ENCODE peak calls at places on chromosomes 13 and 19, in eight cellular contexts. I, O, B, A, Z, F, H and Y are unnamed samples. For H3K9me3, the result is how much of the 10 kb centered on the place peaks cover.

GRCh38 chr13:35817642-35818576 is 313.3 kb downstream of the DCLK1 start:
- DNase-seq in I (no peak), O (no peak), B (no peak), A (no peak), Z (no peak), F (no peak), H (no peak), Y (no peak)

GRCh38 chr19:17873661-17874422 is 2.1 kb downstream of the SLC5A5 start:
- DNase-seq in I (peak), O (no peak), B (no peak), A (no peak), Z (no peak), F (peak), H (no peak), Y (peak)

GRCh38 chr13:99642841-99643240 is 141.6 kb downstream of the TM9SF2 start:
- DNase-seq in I (no peak), O (no peak), B (no peak), A (no peak), Z (no peak), F (no peak), H (no peak), Y (no peak)

GRCh38 chr13:74575729-74576125 is 441.5 kb upstream of the KLF12 start:
- DNase-seq in I (peak), O (peak), B (peak), A (peak), Z (peak), F (peak), H (peak), Y (peak)

GRCh38 chr13:28425796-28426195 is 69.1 kb downstream of the FLT1 start:
- DNase-seq in I (no peak), O (peak), B (no peak), A (no peak), Z (no peak), F (no peak), H (no peak), Y (no peak)

GRCh38 chr13:113882716-113883115 is 18.8 kb upstream of the GAS6 start:
- DNase-seq in I (no peak), O (no peak), B (no peak), A (no peak), Z (peak), F (peak), H (no peak), Y (no peak)

GRCh38 chr19:54114340-54114826 is 1.1 kb downstream of the TFPT start:
- DNase-seq in I (peak), O (peak), B (no peak), A (no peak), Z (no peak), F (peak), H (peak), Y (peak)

GRCh38 chr13:50033696-50034095 is 18.5 kb downstream of the KCNRG start:
- DNase-seq in I (no peak), O (peak), B (no peak), A (no peak), Z (no peak), F (no peak), H (no peak), Y (no peak)

GRCh38 chr19:51980116-51980736 is 6.4 kb downstream of the ZNF350 start:
- DNase-seq in I (no peak), O (no peak), B (no peak), A (no peak), Z (no peak), F (no peak), H (no peak), Y (no peak)

GRCh38 chr13:105778196-105778595 is 757.3 kb downstream of the EFNB2 start:
- DNase-seq in I (no peak), O (peak), B (no peak), A (no peak), Z (no peak), F (no peak), H (no peak), Y (no peak)

GRCh38 chr13:106415971-106416370 is 119.5 kb downstream of the EFNB2 start:
- DNase-seq in I (no peak), O (no peak), B (no peak), A (no peak), Z (no peak), F (no peak), H (no peak), Y (no peak)

GRCh38 chr13:74839656-74840055 is 642.3 kb downstream of the TBC1D4 start:
- DNase-seq in I (no peak), O (peak), B (no peak), A (no peak), Z (no peak), F (no peak), H (no peak), Y (no peak)

GRCh38 chr19:6220385-6221191 is 59.2 kb downstream of the MLLT1 start:
- DNase-seq in I (no peak), O (peak), B (peak), A (peak), Z (peak), F (no peak), H (no peak), Y (no peak)

GRCh38 chr13:48615017-48615416 is 38.7 kb upstream of the CYSLTR2 start:
- DNase-seq in I (no peak), O (no peak), B (no peak), A (no peak), Z (no peak), F (no peak), H (no peak), Y (no peak)

GRCh38 chr19:50909240-50910070 is 1.7 kb downstream of the KLK4 start:
- DNase-seq in I (peak), O (no peak), B (peak), A (no peak), Z (no peak), F (peak), H (no peak), Y (no peak)

GRCh38 chr19:50910722-50911121 is 473 bp downstream of the KLK4 start:
- DNase-seq in I (no peak), O (no peak), B (no peak), A (no peak), Z (no peak), F (no peak), H (no peak), Y (no peak)

GRCh38 chr19:50912102-50912599 is 956 bp upstream of the KLK4 start:
- DNase-seq in I (no peak), O (no peak), B (no peak), A (no peak), Z (no peak), F (no peak), H (no peak), Y (no peak)

GRCh38 chr19:50912727-50913716 is 1.8 kb upstream of the KLK4 start:
- DNase-seq in I (no peak), O (no peak), B (no peak), A (no peak), Z (no peak), F (no peak), H (no peak), Y (no peak)

GRCh38 chr19:50911206-50912101 is at the start of gene KLK4:
- DNase-seq in I (no peak), O (no peak), B (no peak), A (no peak), Z (no peak), F (no peak), H (no peak), Y (no peak)
- H3K27ac ChIP-seq in I (no peak), O (no peak), B (no peak), A (no peak), Z (no peak), F (no peak), H (no peak), Y (no peak)

GRCh38 chr13:54890976-54891375 is 1862.4 kb downstream of the OLFM4 start:
- DNase-seq in I (no peak), O (no peak), B (no peak), A (no peak), Z (no peak), F (no peak), H (no peak), Y (no peak)
- H3K9me3 ChIP-seq in I (under half), O (under half), B (under half), A (under half), Z (under half), F (under half), H (under half), Y (under half)

GRCh38 chr19:45344621-45345505 is 4.3 kb downstream of the KLC3 start:
- DNase-seq in I (no peak), O (no peak), B (no peak), A (no peak), Z (no peak), F (no peak), H (no peak), Y (no peak)

GRCh38 chr19:45348367-45349125 is 8.0 kb downstream of the KLC3 start:
- DNase-seq in I (no peak), O (no peak), B (no peak), A (no peak), Z (no peak), F (no peak), H (no peak), Y (no peak)

GRCh38 chr19:45345506-45345860 is 4.9 kb downstream of the KLC3 start:
- DNase-seq in I (no peak), O (no peak), B (no peak), A (no peak), Z (no peak), F (no peak), H (no peak), Y (no peak)

GRCh38 chr19:45347570-45348366 is 7.2 kb downstream of the KLC3 start:
- DNase-seq in I (no peak), O (no peak), B (no peak), A (no peak), Z (no peak), F (no peak), H (no peak), Y (no peak)

GRCh38 chr19:45346449-45346848 is 5.9 kb downstream of the KLC3 start:
- DNase-seq in I (peak), O (no peak), B (no peak), A (no peak), Z (no peak), F (peak), H (no peak), Y (no peak)
- TF ChIP-seq CTCF in I (no peak), O (no peak), B (no peak), A (no peak), Z (no peak), F (peak), H (no peak), Y (no peak)

DNA sequence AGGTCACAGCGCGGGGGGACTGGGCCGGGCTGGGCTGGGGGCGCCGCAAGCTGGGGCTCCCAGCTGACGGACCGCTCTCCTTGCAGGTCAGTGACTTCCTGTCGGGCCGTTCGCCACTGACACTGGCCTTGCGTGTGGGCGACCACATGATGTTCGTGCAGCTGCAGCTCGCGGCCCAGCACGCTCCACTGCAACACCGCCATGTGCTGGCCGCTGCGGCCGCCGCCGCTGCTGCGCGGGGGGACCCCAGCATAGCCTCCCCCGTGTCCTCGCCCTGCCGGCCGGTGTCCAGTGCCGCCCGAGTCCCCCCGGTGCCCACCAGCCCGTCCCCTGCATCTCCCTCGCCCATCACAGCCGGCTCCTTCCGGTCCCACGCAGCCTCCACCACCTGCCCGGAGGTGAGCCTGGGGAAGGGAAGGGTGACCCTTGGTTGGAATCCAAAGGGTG is 5.7 kb downstream of the MIDN start:
- DNase-seq in I (peak), O (no peak), B (no peak), A (no peak), Z (no peak), F (no peak), H (peak), Y (no peak)
- H3K27ac ChIP-seq in I (peak), O (peak), B (peak), A (peak), Z (peak), F (peak), H (peak), Y (peak)

GRCh38 chr19:36363845-36364244 is 15.2 kb downstream of the ZFP14 start:
- DNase-seq in I (no peak), O (no peak), B (no peak), A (no peak), Z (no peak), F (no peak), H (no peak), Y (no peak)
- H3K9me3 ChIP-seq in I (under half), O (under half), B (under half), A (under half), Z (under half), F (under half), H (under half), Y (half or more)

GRCh38 chr19:2624537-2625091 is 77.9 kb downstream of the GNG7 start:
- DNase-seq in I (no peak), O (no peak), B (no peak), A (peak), Z (no peak), F (peak), H (peak), Y (no peak)
- TF ChIP-seq CTCF in I (peak), O (no peak), B (no peak), A (peak), Z (no peak), F (peak), H (no peak), Y (no peak)

DNA sequence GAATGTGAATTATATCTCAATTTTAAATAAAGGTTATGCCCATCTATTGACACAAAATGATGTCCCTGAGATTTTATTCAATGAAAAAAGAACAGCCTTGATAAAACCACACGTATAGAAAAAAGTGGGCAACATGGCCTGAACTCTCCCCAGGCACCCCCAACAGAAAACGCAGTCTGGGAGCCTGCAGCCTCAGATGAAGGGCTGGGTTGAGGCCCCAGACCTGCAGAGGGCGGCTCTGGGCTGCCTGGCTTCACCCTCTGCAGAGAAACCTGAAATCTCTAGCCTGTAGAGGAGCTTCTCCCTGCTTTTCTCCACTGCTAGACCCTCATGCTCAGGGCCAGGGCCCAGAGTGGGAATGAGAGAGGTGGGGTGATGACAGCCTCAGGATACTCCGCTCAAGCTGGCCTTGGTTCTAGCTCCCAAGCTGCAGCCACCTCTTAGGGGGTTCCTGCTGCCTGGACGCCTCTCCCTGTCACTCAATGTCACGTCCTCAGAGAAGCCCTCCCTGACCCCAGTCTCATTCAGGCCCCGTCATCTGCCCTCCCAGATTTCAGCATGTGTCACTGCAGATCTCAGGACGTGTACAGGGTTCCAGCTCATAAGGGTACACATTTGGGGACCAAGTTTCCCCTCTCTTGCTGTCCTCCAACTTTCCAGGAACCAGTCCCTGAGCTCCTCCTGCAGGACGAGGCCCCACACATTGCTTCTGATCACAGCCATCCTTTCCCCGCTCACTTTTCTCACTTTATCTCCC is 1.8 kb downstream of the MBD3 start:
- DNase-seq in I (peak), O (no peak), B (no peak), A (no peak), Z (no peak), F (peak), H (no peak), Y (no peak)
- H3K27ac ChIP-seq in I (no peak), O (peak), B (peak), A (peak), Z (peak), F (peak), H (peak), Y (peak)

DNA sequence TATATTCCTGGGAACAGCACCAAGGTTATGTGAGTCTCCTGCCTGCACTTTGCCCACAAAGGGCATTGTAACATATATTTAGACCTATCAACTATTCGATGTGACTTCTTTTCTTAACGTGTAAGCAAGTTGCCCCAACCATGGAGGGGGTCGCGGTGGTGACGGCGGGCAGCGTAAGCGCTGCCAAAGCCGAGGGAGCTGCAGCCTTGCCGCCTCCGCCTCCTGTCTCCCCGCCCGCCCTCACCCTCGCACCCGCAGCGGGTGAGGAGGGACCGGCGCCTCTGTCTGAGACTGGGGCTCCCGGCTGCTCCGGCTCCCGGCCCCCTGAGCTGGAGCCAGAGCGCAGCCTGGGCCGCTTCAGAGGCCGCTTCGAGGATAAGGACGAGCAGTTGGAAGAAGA is 59.0 kb downstream of the ZNF676 start:
- DNase-seq in I (no peak), O (no peak), B (no peak), A (no peak), Z (no peak), F (no peak), H (no peak), Y (no peak)
- H3K9me3 ChIP-seq in I (under half), O (under half), B (under half), A (half or more), Z (under half), F (half or more), H (under half), Y (under half)

GRCh38 chr13:84118845-84119409 is 236.7 kb upstream of the SLITRK1 start:
- DNase-seq in I (no peak), O (no peak), B (no peak), A (no peak), Z (no peak), F (no peak), H (no peak), Y (no peak)

GRCh38 chr13:84126671-84127171 is 244.4 kb upstream of the SLITRK1 start:
- DNase-seq in I (no peak), O (no peak), B (no peak), A (no peak), Z (no peak), F (no peak), H (no peak), Y (no peak)

GRCh38 chr13:84121456-84121855 is 239.2 kb upstream of the SLITRK1 start:
- DNase-seq in I (no peak), O (no peak), B (no peak), A (no peak), Z (no peak), F (no peak), H (no peak), Y (no peak)
- TF ChIP-seq CTCF in I (no peak), O (no peak), B (no peak), A (no peak), Z (no peak), F (no peak), H (no peak), Y (no peak)

DNA sequence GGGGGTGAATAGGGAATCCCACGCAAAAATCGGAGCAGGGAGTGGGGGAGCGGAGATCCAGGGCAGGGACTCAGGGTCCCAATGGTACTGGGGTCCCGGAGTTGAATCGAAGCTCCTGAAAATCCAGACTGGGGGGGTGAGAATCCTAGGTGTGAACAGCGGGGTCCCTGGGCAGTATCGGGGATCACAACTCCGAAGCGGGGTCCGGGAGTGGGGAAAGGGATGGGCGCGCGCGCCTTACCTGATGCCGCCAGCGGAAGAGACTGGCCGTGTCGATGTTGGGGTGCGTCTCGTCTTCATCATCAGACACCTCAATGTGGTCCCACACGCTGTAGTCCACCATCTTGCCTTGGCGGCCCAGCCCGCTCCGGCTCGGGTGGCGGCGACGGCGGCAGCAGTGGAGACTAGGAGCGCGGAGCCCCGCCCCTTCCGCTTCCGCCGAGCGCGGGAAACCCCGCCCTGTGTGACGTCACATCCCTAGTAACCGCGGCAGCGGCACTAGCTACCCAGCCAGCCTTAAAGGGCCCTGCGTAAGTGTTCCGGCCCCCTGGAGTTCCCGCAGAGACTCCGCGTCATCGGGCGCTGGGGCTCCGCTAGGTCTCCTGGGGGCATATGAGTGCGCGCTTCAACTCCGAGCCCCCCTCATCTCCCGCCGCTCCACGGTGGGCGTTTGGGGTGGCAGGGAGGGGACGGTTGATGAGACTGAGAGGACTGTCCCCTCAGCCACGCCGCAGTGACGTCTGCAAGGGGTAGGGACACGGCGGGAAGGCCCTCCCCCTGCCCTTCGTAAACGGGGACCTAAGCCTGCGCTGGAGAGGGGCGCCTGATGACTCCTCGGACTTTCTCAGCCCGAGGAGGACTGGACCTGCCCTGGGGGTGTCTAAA is at the start of gene CDC37:
- DNase-seq in I (peak), O (peak), B (peak), A (peak), Z (peak), F (peak), H (peak), Y (peak)
- H3K27ac ChIP-seq in I (peak), O (peak), B (peak), A (peak), Z (peak), F (peak), H (peak), Y (peak)